ENCODE peak calls at places on chromosome 21, in five cellular contexts. B is K562, S is HCT116, J is GM12878, U is H1. P is an unnamed sample.

GRCh38 chr21:17613242-17613676 is 558 bp upstream of the BTG3 start:
- DNase-seq in B (no peak), S (no peak), J (no peak), U (no peak), P (no peak)

GRCh38 chr21:37149411-37149810 is 76.4 kb downstream of the TTC3 start:
- DNase-seq in B (no peak), S (no peak), J (no peak), U (no peak), P (no peak)

GRCh38 chr21:36783612-36784383 is 84.9 kb downstream of the SIM2 start:
- DNase-seq in B (no peak), S (peak), J (no peak), U (no peak), P (no peak)

GRCh38 chr21:16082038-16082816 is 352.4 kb downstream of the USP25 start:
- DNase-seq in B (no peak), S (no peak), J (no peak), U (no peak), P (no peak)

GRCh38 chr21:14917762-14918161 is 147.0 kb downstream of the NRIP1 start:
- DNase-seq in B (no peak), S (no peak), J (no peak), U (no peak), P (no peak)

GRCh38 chr21:30684506-30684905 is 34.1 kb downstream of the KRTAP21-3 start:
- DNase-seq in B (no peak), S (no peak), J (no peak), U (no peak), P (no peak)

GRCh38 chr21:28215214-28215954 is 777.3 kb downstream of the LTN1 start:
- DNase-seq in B (no peak), S (no peak), J (no peak), U (no peak), P (no peak)

GRCh38 chr21:32470206-32470605 is 57.7 kb downstream of the EVA1C start:
- DNase-seq in B (no peak), S (no peak), J (no peak), U (no peak), P (no peak)

GRCh38 chr21:19237603-19238002 is 834.0 kb upstream of the TMPRSS15 start:
- DNase-seq in B (no peak), S (no peak), J (no peak), U (no peak), P (no peak)

GRCh38 chr21:15058718-15059316 is 6.0 kb downstream of the NRIP1 start:
- DNase-seq in B (peak), S (peak), J (no peak), U (no peak), P (no peak)

GRCh38 chr21:29914326-29914725 is 25.5 kb downstream of the GRIK1 start:
- DNase-seq in B (no peak), S (no peak), J (no peak), U (no peak), P (no peak)

GRCh38 chr21:26819944-26820343 is 25.3 kb downstream of the ADAMTS1 start:
- DNase-seq in B (no peak), S (no peak), J (no peak), U (no peak), P (no peak)

GRCh38 chr21:33578959-33579542 is 9.4 kb downstream of the DONSON start:
- DNase-seq in B (no peak), S (no peak), J (no peak), U (no peak), P (no peak)

GRCh38 chr21:16193758-16194606 is 464.2 kb downstream of the USP25 start:
- DNase-seq in B (no peak), S (no peak), J (no peak), U (peak), P (peak)

GRCh38 chr21:36980280-36981048 is 14.0 kb upstream of the HLCS start:
- DNase-seq in B (no peak), S (no peak), J (no peak), U (no peak), P (peak)

GRCh38 chr21:27134513-27134912 is 167.6 kb upstream of the ADAMTS5 start:
- DNase-seq in B (no peak), S (no peak), J (no peak), U (no peak), P (no peak)

GRCh38 chr21:16294128-16294527 is 564.3 kb downstream of the USP25 start:
- DNase-seq in B (no peak), S (no peak), J (no peak), U (no peak), P (no peak)

GRCh38 chr21:41606706-41607105 is 98.7 kb upstream of the TMPRSS2 start:
- DNase-seq in B (no peak), S (no peak), J (no peak), U (no peak), P (no peak)

GRCh38 chr21:16535100-16535418 is 805.3 kb downstream of the USP25 start:
- DNase-seq in B (no peak), S (no peak), J (no peak), U (no peak), P (peak)

GRCh38 chr21:15741510-15741909 is 11.7 kb downstream of the USP25 start:
- DNase-seq in B (no peak), S (no peak), J (no peak), U (no peak), P (no peak)

GRCh38 chr21:31278511-31279155 is 65.4 kb downstream of the TIAM1 start:
- DNase-seq in B (no peak), S (no peak), J (no peak), U (no peak), P (no peak)

GRCh38 chr21:37620401-37620800 is 253.8 kb downstream of the DYRK1A start:
- DNase-seq in B (no peak), S (no peak), J (no peak), U (no peak), P (no peak)

GRCh38 chr21:30044447-30045064 is 104.8 kb upstream of the GRIK1 start:
- DNase-seq in B (peak), S (no peak), J (no peak), U (no peak), P (no peak)

GRCh38 chr21:29190920-29191319 is 60.5 kb downstream of the MAP3K7CL start:
- DNase-seq in B (no peak), S (no peak), J (no peak), U (no peak), P (no peak)

GRCh38 chr21:16424331-16424749 is 694.6 kb downstream of the USP25 start:
- DNase-seq in B (no peak), S (no peak), J (no peak), U (no peak), P (peak)

GRCh38 chr21:41481191-41481590 is 26.8 kb downstream of the TMPRSS2 start:
- DNase-seq in B (no peak), S (no peak), J (no peak), U (no peak), P (no peak)

GRCh38 chr21:31732891-31733520 is 1.1 kb upstream of the SCAF4 start:
- DNase-seq in B (no peak), S (no peak), J (no peak), U (no peak), P (no peak)

GRCh38 chr21:23799376-23799775 is 1807.9 kb downstream of the MRPL39 start:
- DNase-seq in B (no peak), S (no peak), J (no peak), U (no peak), P (no peak)

GRCh38 chr21:16539041-16539440 is 809.3 kb downstream of the USP25 start:
- DNase-seq in B (no peak), S (no peak), J (no peak), U (no peak), P (no peak)

GRCh38 chr21:41768371-41769042 is 1.7 kb upstream of the RIPK4 start:
- DNase-seq in B (no peak), S (peak), J (no peak), U (no peak), P (no peak)

GRCh38 chr21:32371913-32372314 is 20.9 kb downstream of the URB1 start:
- DNase-seq in B (no peak), S (no peak), J (no peak), U (no peak), P (no peak)

GRCh38 chr21:31804008-31804394 is 68.8 kb upstream of the HUNK start:
- DNase-seq in B (no peak), S (no peak), J (no peak), U (no peak), P (no peak)

GRCh38 chr21:26224351-26224750 is 53.8 kb upstream of the APP start:
- DNase-seq in B (no peak), S (no peak), J (no peak), U (no peak), P (no peak)

GRCh38 chr21:36478207-36478701 is 1.7 kb downstream of the CLDN14 start:
- DNase-seq in B (no peak), S (no peak), J (no peak), U (no peak), P (no peak)

GRCh38 chr21:26115899-26116298 is 54.7 kb downstream of the APP start:
- DNase-seq in B (no peak), S (no peak), J (no peak), U (no peak), P (peak)

GRCh38 chr21:33399821-33400220 is 3.4 kb upstream of the IFNGR2 start:
- DNase-seq in B (no peak), S (no peak), J (no peak), U (no peak), P (no peak)

GRCh38 chr21:36860736-36861594 is 105.5 kb downstream of the HLCS start:
- DNase-seq in B (peak), S (no peak), J (no peak), U (no peak), P (no peak)

GRCh38 chr21:37873655-37874054 is 42.6 kb downstream of the KCNJ6 start:
- DNase-seq in B (no peak), S (no peak), J (no peak), U (no peak), P (no peak)

GRCh38 chr21:28099296-28099695 is 893.4 kb downstream of the LTN1 start:
- DNase-seq in B (no peak), S (no peak), J (no peak), U (no peak), P (no peak)

GRCh38 chr21:35036521-35037383 is 12.3 kb downstream of the RUNX1 start:
- DNase-seq in B (no peak), S (no peak), J (no peak), U (no peak), P (no peak)

GRCh38 chr21:35037384-35038105 is 11.6 kb downstream of the RUNX1 start:
- DNase-seq in B (no peak), S (no peak), J (no peak), U (no peak), P (no peak)

GRCh38 chr21:35041122-35041521 is 8.0 kb downstream of the RUNX1 start:
- DNase-seq in B (no peak), S (no peak), J (no peak), U (no peak), P (no peak)

GRCh38 chr21:35038772-35039145 is 10.3 kb downstream of the RUNX1 start:
- DNase-seq in B (no peak), S (no peak), J (no peak), U (no peak), P (no peak)

GRCh38 chr21:35039595-35040291 is 9.4 kb downstream of the RUNX1 start:
- DNase-seq in B (no peak), S (no peak), J (no peak), U (no peak), P (no peak)
- TF ChIP-seq JUND in B (no peak), S (no peak), J (no peak), U (no peak), P (no peak)

GRCh38 chr21:39568380-39568779 is 44.4 kb upstream of the B3GALT5 start:
- DNase-seq in B (no peak), S (no peak), J (no peak), U (no peak), P (no peak)

GRCh38 chr21:39562791-39563770 is 49.7 kb upstream of the B3GALT5 start:
- DNase-seq in B (no peak), S (no peak), J (no peak), U (no peak), P (peak)

GRCh38 chr21:39567180-39567972 is 45.4 kb upstream of the B3GALT5 start:
- DNase-seq in B (no peak), S (no peak), J (no peak), U (no peak), P (no peak)

GRCh38 chr21:39561128-39561527 is 51.6 kb upstream of the B3GALT5 start:
- DNase-seq in B (no peak), S (no peak), J (no peak), U (no peak), P (no peak)

DNA sequence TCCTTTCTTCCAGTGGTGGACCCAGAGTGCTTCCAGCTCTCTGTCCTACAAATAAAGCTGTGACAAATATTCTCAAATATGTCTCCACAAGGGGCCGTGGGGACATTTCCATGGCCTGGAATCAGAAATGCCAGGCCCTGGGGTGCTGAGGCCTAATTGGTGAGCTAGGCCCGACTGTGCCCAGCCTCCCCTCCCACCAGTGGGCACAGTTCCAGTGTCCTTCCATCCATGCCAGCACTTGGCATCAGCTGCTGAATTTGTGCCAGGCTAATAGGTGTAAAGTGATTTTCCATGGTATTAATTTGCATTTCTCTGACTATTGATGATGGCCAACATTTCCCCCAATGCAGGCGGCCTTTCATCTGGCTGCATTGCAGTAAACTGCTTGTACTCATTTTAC is 48.5 kb upstream of the B3GALT5 start:
- DNase-seq in B (no peak), S (no peak), J (no peak), U (no peak), P (no peak)
- TF ChIP-seq JUND in B (no peak), S (no peak), J (no peak), U (no peak), P (no peak)

DNA sequence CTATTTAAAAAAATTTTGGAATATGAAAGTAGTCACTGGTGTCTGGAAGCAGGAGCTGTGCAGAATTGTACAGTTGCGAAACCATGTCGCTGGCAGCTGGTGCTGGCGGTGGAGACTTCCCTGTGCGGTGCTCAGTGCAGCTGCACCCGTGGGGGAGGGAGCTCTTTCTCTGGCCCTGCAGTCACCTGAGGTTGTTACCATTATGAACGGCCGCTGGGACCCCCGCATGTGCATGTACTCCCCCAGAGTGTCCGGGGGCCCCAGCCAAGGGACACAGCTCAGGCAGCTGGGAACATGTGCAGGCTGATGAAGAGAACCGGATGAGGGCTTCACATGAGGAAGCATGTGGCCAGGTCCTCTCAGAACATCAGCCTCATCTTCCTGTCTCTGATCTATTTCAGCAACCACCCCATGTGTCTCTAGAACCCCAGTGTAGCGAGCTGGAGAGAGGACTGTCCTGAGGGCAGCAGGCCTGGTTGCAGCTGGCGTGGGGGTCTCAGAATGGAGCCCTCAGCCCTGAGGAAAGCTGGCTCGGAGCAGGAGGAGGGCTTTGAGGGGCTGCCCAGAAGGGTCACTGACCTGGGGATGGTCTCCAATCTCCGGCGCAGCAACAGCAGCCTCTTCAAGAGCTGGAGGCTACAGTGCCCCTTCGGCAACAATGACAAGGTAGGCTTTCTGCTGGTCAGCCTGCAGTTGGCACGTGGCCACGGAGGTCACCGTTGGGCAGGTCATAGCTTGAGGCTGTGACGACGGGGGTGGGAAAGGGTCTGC is at the start of gene TRPM2:
- DNase-seq in B (no peak), S (no peak), J (no peak), U (no peak), P (no peak)
- TF ChIP-seq JUND in B (no peak), S (no peak), J (no peak), U (no peak), P (no peak)

GRCh38 chr21:45591619-45592207 is 49.5 kb upstream of the SLC19A1 start:
- DNase-seq in B (no peak), S (no peak), J (no peak), U (no peak), P (no peak)

GRCh38 chr21:45589686-45590245 is 47.5 kb upstream of the SLC19A1 start:
- DNase-seq in B (no peak), S (no peak), J (no peak), U (no peak), P (no peak)

GRCh38 chr21:45590726-45591618 is 48.7 kb upstream of the SLC19A1 start:
- DNase-seq in B (peak), S (no peak), J (peak), U (no peak), P (no peak)

GRCh38 chr21:45588861-45589491 is 46.7 kb upstream of the SLC19A1 start:
- DNase-seq in B (no peak), S (no peak), J (no peak), U (no peak), P (no peak)

GRCh38 chr21:45590246-45590725 is 48.0 kb upstream of the SLC19A1 start:
- DNase-seq in B (peak), S (no peak), J (no peak), U (peak), P (no peak)
- TF ChIP-seq JUND in B (no peak), S (no peak), J (no peak), U (no peak), P (no peak)

GRCh38 chr21:44382536-44382935 is 29.1 kb downstream of the TRPM2 start:
- DNase-seq in B (no peak), S (no peak), J (no peak), U (no peak), P (no peak)
- TF ChIP-seq JUND in B (no peak), S (no peak), J (no peak), U (no peak), P (no peak)

GRCh38 chr21:46187814-46188213 is 3.6 kb upstream of the SPATC1L start:
- DNase-seq in B (no peak), S (no peak), J (no peak), U (no peak), P (no peak)

GRCh38 chr21:46187251-46187650 is 3.0 kb upstream of the SPATC1L start:
- DNase-seq in B (no peak), S (no peak), J (no peak), U (no peak), P (no peak)

GRCh38 chr21:46184625-46185555 is 631 bp upstream of the SPATC1L start:
- DNase-seq in B (peak), S (peak), J (peak), U (peak), P (peak)

GRCh38 chr21:46183910-46184624 is at the start of gene SPATC1L:
- DNase-seq in B (peak), S (no peak), J (peak), U (peak), P (peak)

DNA sequence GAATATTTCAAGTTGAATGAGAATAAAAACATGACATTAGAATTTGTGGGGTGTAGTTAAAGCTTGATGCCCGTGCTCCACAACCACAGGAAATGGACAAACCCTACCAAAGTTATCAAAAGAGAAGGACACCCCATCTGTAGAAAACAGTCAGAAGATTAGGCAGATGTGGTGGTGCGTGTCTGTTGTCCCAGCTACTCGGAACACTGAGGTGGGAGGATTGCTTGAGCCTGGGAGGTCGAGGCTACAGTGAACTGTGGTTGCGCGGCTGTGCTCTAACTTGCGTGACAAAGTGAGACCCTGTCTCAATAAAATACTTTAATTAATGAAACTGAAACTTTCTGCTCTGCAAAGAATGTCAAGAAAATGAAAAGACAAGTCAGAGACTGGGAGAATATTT is 1.5 kb upstream of the SPATC1L start:
- DNase-seq in B (peak), S (no peak), J (no peak), U (no peak), P (no peak)
- TF ChIP-seq JUND in B (no peak), S (no peak), J (no peak), U (no peak), P (no peak)

DNA sequence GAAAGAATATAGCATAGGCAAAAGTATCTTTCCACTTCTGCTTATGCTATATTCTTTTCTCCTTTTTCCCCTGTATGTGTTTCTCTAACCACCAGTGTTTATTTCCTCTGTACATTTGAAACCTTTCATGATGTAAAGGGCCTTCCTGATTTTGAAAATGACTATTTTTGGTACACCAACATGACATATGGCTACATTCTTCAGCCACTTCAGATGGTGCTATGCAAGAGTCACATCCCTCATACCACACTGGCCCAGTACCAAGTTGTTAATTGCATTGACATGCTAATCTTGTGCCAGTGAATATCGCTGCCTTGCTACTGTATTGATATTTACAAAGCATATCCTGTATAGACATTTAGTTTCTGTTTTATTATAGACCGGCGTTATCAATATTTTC is 408.7 kb downstream of the NCAM2 start:
- DNase-seq in B (no peak), S (no peak), J (no peak), U (no peak), P (no peak)
- TF ChIP-seq JUND in B (no peak), S (no peak), J (no peak), U (no peak), P (no peak)